ENCODE peak calls at places on chromosomes 4 and X, in five cellular contexts. One of them, this sample, is unnamed.

GRCh38 chr4:73341454-73341853 is 62.6 kb upstream of the ALB start:
- DNase-seq in activated naive CD4-positive, alpha-beta T cell treated with anti-CD3 and anti-CD28 coated beads for 36 hours: peak
- DNase-seq in fibroblast of lung: peak
- DNase-seq in M059J: peak
- DNase-seq in activated CD4-positive, alpha-beta T cell treated with anti-CD3 and anti-CD28 coated beads, Interleukin-2, amount 10 ng/mL, durations not matched to agents 24 days and 14 days: peak
- DNase-seq in this sample: peak

GRCh38 chr4:151207186-151207585 is 69.8 kb upstream of the PRSS48 start:
- DNase-seq in activated CD4-positive, alpha-beta T cell treated with anti-CD3 and anti-CD28 coated beads, Interleukin-2, amount 10 ng/mL, durations not matched to agents 24 days and 14 days: no peak
- DNase-seq in M059J: no peak
- DNase-seq in fibroblast of lung: no peak
- DNase-seq in activated naive CD4-positive, alpha-beta T cell treated with anti-CD3 and anti-CD28 coated beads for 36 hours: no peak
- DNase-seq in this sample: no peak

GRCh38 chr4:121358473-121358872 is 22.3 kb downstream of the QRFPR start:
- DNase-seq in M059J: peak
- DNase-seq in activated naive CD4-positive, alpha-beta T cell treated with anti-CD3 and anti-CD28 coated beads for 36 hours: no peak
- DNase-seq in fibroblast of lung: peak
- DNase-seq in activated CD4-positive, alpha-beta T cell treated with anti-CD3 and anti-CD28 coated beads, Interleukin-2, amount 10 ng/mL, durations not matched to agents 24 days and 14 days: no peak
- DNase-seq in this sample: peak

GRCh38 chr4:88779431-88779830 is 81.8 kb upstream of the NAP1L5 start:
- DNase-seq in activated naive CD4-positive, alpha-beta T cell treated with anti-CD3 and anti-CD28 coated beads for 36 hours: no peak
- DNase-seq in activated CD4-positive, alpha-beta T cell treated with anti-CD3 and anti-CD28 coated beads, Interleukin-2, amount 10 ng/mL, durations not matched to agents 24 days and 14 days: no peak
- DNase-seq in fibroblast of lung: no peak
- DNase-seq in M059J: peak
- DNase-seq in this sample: peak

GRCh38 chrX:1516596-1517104 is 20.3 kb downstream of the P2RY8 start:
- DNase-seq in M059J: no peak
- DNase-seq in activated naive CD4-positive, alpha-beta T cell treated with anti-CD3 and anti-CD28 coated beads for 36 hours: no peak
- DNase-seq in activated CD4-positive, alpha-beta T cell treated with anti-CD3 and anti-CD28 coated beads, Interleukin-2, amount 10 ng/mL, durations not matched to agents 24 days and 14 days: peak
- DNase-seq in fibroblast of lung: no peak
- DNase-seq in this sample: no peak

GRCh38 chr4:1417522-1418390 is 11.5 kb upstream of the NKX1-1 start:
- DNase-seq in M059J: no peak
- DNase-seq in activated CD4-positive, alpha-beta T cell treated with anti-CD3 and anti-CD28 coated beads, Interleukin-2, amount 10 ng/mL, durations not matched to agents 24 days and 14 days: peak
- DNase-seq in activated naive CD4-positive, alpha-beta T cell treated with anti-CD3 and anti-CD28 coated beads for 36 hours: no peak
- DNase-seq in fibroblast of lung: no peak
- DNase-seq in this sample: no peak

GRCh38 chr4:149574973-149575372 is 240.7 kb downstream of the IQCM start:
- DNase-seq in activated CD4-positive, alpha-beta T cell treated with anti-CD3 and anti-CD28 coated beads, Interleukin-2, amount 10 ng/mL, durations not matched to agents 24 days and 14 days: no peak
- DNase-seq in activated naive CD4-positive, alpha-beta T cell treated with anti-CD3 and anti-CD28 coated beads for 36 hours: no peak
- DNase-seq in M059J: no peak
- DNase-seq in fibroblast of lung: no peak
- DNase-seq in this sample: no peak

GRCh38 chrX:37755073-37755472 is 24.8 kb upstream of the CYBB start:
- DNase-seq in M059J: no peak
- DNase-seq in fibroblast of lung: no peak
- DNase-seq in activated CD4-positive, alpha-beta T cell treated with anti-CD3 and anti-CD28 coated beads, Interleukin-2, amount 10 ng/mL, durations not matched to agents 24 days and 14 days: peak
- DNase-seq in activated naive CD4-positive, alpha-beta T cell treated with anti-CD3 and anti-CD28 coated beads for 36 hours: peak
- DNase-seq in this sample: no peak

GRCh38 chr4:104210420-104210819 is 284.3 kb downstream of the CXXC4 start:
- DNase-seq in activated CD4-positive, alpha-beta T cell treated with anti-CD3 and anti-CD28 coated beads, Interleukin-2, amount 10 ng/mL, durations not matched to agents 24 days and 14 days: no peak
- DNase-seq in activated naive CD4-positive, alpha-beta T cell treated with anti-CD3 and anti-CD28 coated beads for 36 hours: no peak
- DNase-seq in fibroblast of lung: no peak
- DNase-seq in M059J: no peak
- DNase-seq in this sample: no peak

GRCh38 chr4:2366252-2367192 is 51.9 kb downstream of the ZFYVE28 start:
- DNase-seq in M059J: no peak
- DNase-seq in fibroblast of lung: peak
- DNase-seq in activated naive CD4-positive, alpha-beta T cell treated with anti-CD3 and anti-CD28 coated beads for 36 hours: peak
- DNase-seq in activated CD4-positive, alpha-beta T cell treated with anti-CD3 and anti-CD28 coated beads, Interleukin-2, amount 10 ng/mL, durations not matched to agents 24 days and 14 days: no peak
- DNase-seq in this sample: no peak

GRCh38 chr4:6031831-6032230 is 13.6 kb upstream of the C4orf50 start:
- DNase-seq in activated naive CD4-positive, alpha-beta T cell treated with anti-CD3 and anti-CD28 coated beads for 36 hours: no peak
- DNase-seq in activated CD4-positive, alpha-beta T cell treated with anti-CD3 and anti-CD28 coated beads, Interleukin-2, amount 10 ng/mL, durations not matched to agents 24 days and 14 days: no peak
- DNase-seq in fibroblast of lung: no peak
- DNase-seq in M059J: no peak
- DNase-seq in this sample: no peak

GRCh38 chr4:185383451-185383850 is 12.3 kb downstream of the LRP2BP start:
- DNase-seq in activated CD4-positive, alpha-beta T cell treated with anti-CD3 and anti-CD28 coated beads, Interleukin-2, amount 10 ng/mL, durations not matched to agents 24 days and 14 days: no peak
- DNase-seq in activated naive CD4-positive, alpha-beta T cell treated with anti-CD3 and anti-CD28 coated beads for 36 hours: no peak
- DNase-seq in M059J: no peak
- DNase-seq in fibroblast of lung: no peak
- DNase-seq in this sample: no peak

GRCh38 chrX:116417214-116417613 is 19.2 kb upstream of the SLC6A14 start:
- DNase-seq in M059J: no peak
- DNase-seq in fibroblast of lung: no peak
- DNase-seq in activated naive CD4-positive, alpha-beta T cell treated with anti-CD3 and anti-CD28 coated beads for 36 hours: no peak
- DNase-seq in activated CD4-positive, alpha-beta T cell treated with anti-CD3 and anti-CD28 coated beads, Interleukin-2, amount 10 ng/mL, durations not matched to agents 24 days and 14 days: no peak
- DNase-seq in this sample: no peak

GRCh38 chr4:40573593-40574311 is 55.9 kb downstream of the RBM47 start:
- DNase-seq in activated CD4-positive, alpha-beta T cell treated with anti-CD3 and anti-CD28 coated beads, Interleukin-2, amount 10 ng/mL, durations not matched to agents 24 days and 14 days: no peak
- DNase-seq in M059J: no peak
- DNase-seq in fibroblast of lung: no peak
- DNase-seq in activated naive CD4-positive, alpha-beta T cell treated with anti-CD3 and anti-CD28 coated beads for 36 hours: no peak
- DNase-seq in this sample: peak

GRCh38 chrX:148120151-148120550 is 139.0 kb downstream of the FMR1NB start:
- DNase-seq in fibroblast of lung: no peak
- DNase-seq in activated CD4-positive, alpha-beta T cell treated with anti-CD3 and anti-CD28 coated beads, Interleukin-2, amount 10 ng/mL, durations not matched to agents 24 days and 14 days: no peak
- DNase-seq in M059J: no peak
- DNase-seq in activated naive CD4-positive, alpha-beta T cell treated with anti-CD3 and anti-CD28 coated beads for 36 hours: no peak
- DNase-seq in this sample: no peak

GRCh38 chr4:13577660-13578059 is 33.4 kb upstream of the NKX3-2 start:
- DNase-seq in activated naive CD4-positive, alpha-beta T cell treated with anti-CD3 and anti-CD28 coated beads for 36 hours: no peak
- DNase-seq in fibroblast of lung: no peak
- DNase-seq in activated CD4-positive, alpha-beta T cell treated with anti-CD3 and anti-CD28 coated beads, Interleukin-2, amount 10 ng/mL, durations not matched to agents 24 days and 14 days: no peak
- DNase-seq in M059J: no peak
- DNase-seq in this sample: no peak